ENCODE peak calls at places on chromosome 21, in seven cellular contexts. Y is endodermal cell; Z is cardiac muscle cell; U is A549; T is cardiac fibroblast; H is CD8-positive, alpha-beta T cell; V is HL-60. O is an unnamed sample.

GRCh38 chr21:39715804-39716397 is 29.1 kb upstream of the IGSF5 start:
- DNase-seq in U (peak), H (peak), V (no peak), T (peak), Z (peak), Y (peak), O (peak)

GRCh38 chr21:35163381-35163780 is 114.3 kb upstream of the RUNX1 start:
- DNase-seq in T (peak), U (no peak), H (no peak), V (no peak), Z (peak), Y (no peak), O (peak)

GRCh38 chr21:39221282-39221996 is 38.2 kb upstream of the PSMG1 start:
- DNase-seq in Z (no peak), V (no peak), U (no peak), T (no peak), Y (no peak), H (no peak), O (no peak)

GRCh38 chr21:33884361-33885157 is 31.0 kb downstream of the ATP5PO start:
- DNase-seq in H (no peak), T (peak), Y (no peak), V (no peak), U (no peak), Z (peak), O (no peak)

GRCh38 chr21:16264314-16264713 is 534.5 kb downstream of the USP25 start:
- DNase-seq in U (no peak), H (no peak), Z (peak), V (no peak), T (peak), Y (no peak), O (no peak)

GRCh38 chr21:33007747-33008146 is 18.0 kb upstream of the OLIG2 start:
- DNase-seq in Y (no peak), Z (no peak), V (peak), H (no peak), T (peak), U (no peak), O (no peak)

GRCh38 chr21:38806153-38806941 is 618 bp downstream of the ETS2 start:
- DNase-seq in Z (no peak), V (no peak), U (no peak), Y (peak), H (peak), T (no peak), O (no peak)

GRCh38 chr21:29860346-29860745 is 79.5 kb downstream of the GRIK1 start:
- DNase-seq in Z (no peak), T (no peak), V (no peak), U (no peak), H (no peak), Y (no peak), O (no peak)

GRCh38 chr21:14454642-14455009 is 71.7 kb upstream of the HSPA13 start:
- DNase-seq in T (no peak), H (no peak), Z (no peak), U (no peak), V (no peak), Y (no peak), O (no peak)

GRCh38 chr21:40757366-40757765 is 89.6 kb downstream of the DSCAM start:
- DNase-seq in U (no peak), V (no peak), Z (no peak), Y (no peak), T (no peak), H (no peak), O (no peak)

GRCh38 chr21:14690886-14691285 is 144.8 kb upstream of the SAMSN1 start:
- DNase-seq in U (no peak), H (no peak), V (peak), Y (no peak), T (peak), Z (no peak), O (peak)

GRCh38 chr21:33971492-33972013 is 55.9 kb upstream of the ATP5PO start:
- DNase-seq in Y (peak), T (peak), V (no peak), Z (peak), U (no peak), H (no peak), O (peak)

GRCh38 chr21:32131960-32132359 is 146.9 kb downstream of the MIS18A start:
- DNase-seq in Y (no peak), V (no peak), T (peak), U (peak), H (no peak), Z (peak), O (peak)

GRCh38 chr21:27476696-27477095 is 509.8 kb upstream of the ADAMTS5 start:
- DNase-seq in H (no peak), U (no peak), Z (peak), T (peak), V (no peak), Y (no peak), O (peak)
- TF ChIP-seq CTCF in H (no peak), U (no peak), Z (peak), T (peak), V (no peak), Y (peak), O (peak)

GRCh38 chr21:7952648-7953047 is 2568.7 kb upstream of the TPTE start:
- DNase-seq in H (no peak), V (no peak), T (no peak), Y (no peak), Z (no peak), U (no peak), O (no peak)

GRCh38 chr21:7953058-7953457 is 2568.3 kb upstream of the TPTE start:
- DNase-seq in U (no peak), Y (no peak), H (no peak), T (no peak), V (no peak), Z (no peak), O (no peak)

GRCh38 chr21:7951854-7952519 is 2569.4 kb upstream of the TPTE start:
- DNase-seq in H (no peak), Y (no peak), Z (no peak), V (no peak), U (no peak), T (no peak), O (no peak)

GRCh38 chr21:7947422-7947821 is 2574.0 kb upstream of the TPTE start:
- DNase-seq in V (no peak), Y (no peak), T (no peak), U (no peak), H (no peak), Z (no peak), O (no peak)
- H3K4me3 ChIP-seq in V (no peak), Y (peak), T (no peak), U (no peak), H (no peak), Z (no peak), O (no peak)

GRCh38 chr21:23695449-23695848 is 1911.8 kb downstream of the MRPL39 start:
- DNase-seq in H (no peak), Z (no peak), U (no peak), Y (no peak), T (no peak), V (no peak), O (no peak)

GRCh38 chr21:23699402-23699801 is 1907.9 kb downstream of the MRPL39 start:
- DNase-seq in V (no peak), H (no peak), Y (no peak), T (no peak), Z (no peak), U (no peak), O (no peak)

DNA sequence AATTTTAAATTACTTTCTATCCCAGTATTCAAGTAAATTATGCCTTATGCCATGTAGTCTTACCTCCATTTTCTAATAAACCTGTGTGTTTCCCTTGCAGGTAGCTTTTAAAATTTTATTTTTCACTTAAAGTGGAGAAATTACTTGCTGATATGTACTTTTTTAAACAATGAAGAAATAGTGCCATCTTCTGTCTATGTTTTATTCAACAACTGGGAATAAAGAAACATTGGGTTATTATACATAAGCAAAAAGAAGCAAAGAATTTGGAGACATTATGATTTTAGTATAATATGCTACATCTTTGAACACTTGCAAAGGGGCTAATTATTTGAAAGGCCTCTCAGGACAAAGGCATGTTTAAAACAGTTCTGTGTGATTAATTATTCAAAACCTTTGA is 1912.9 kb downstream of the MRPL39 start:
- DNase-seq in U (no peak), T (no peak), V (no peak), Z (no peak), Y (no peak), H (no peak), O (no peak)
- TF ChIP-seq CTCF in U (no peak), T (no peak), V (no peak), Z (no peak), Y (no peak), H (no peak), O (no peak)

GRCh38 chr21:46555678-46556077 is 49.2 kb downstream of the S100B start:
- DNase-seq in Y (no peak), T (no peak), V (no peak), U (no peak), Z (no peak), H (no peak), O (no peak)
- H3K4me3 ChIP-seq in Y (no peak), T (no peak), V (no peak), U (no peak), Z (no peak), H (no peak), O (no peak)

GRCh38 chr21:45331521-45332257 is 44.0 kb upstream of the POFUT2 start:
- DNase-seq in Y (peak), V (no peak), T (no peak), U (no peak), Z (no peak), H (no peak), O (no peak)
- TF ChIP-seq CTCF in Y (no peak), V (no peak), T (no peak), U (no peak), Z (no peak), H (no peak), O (no peak)

DNA sequence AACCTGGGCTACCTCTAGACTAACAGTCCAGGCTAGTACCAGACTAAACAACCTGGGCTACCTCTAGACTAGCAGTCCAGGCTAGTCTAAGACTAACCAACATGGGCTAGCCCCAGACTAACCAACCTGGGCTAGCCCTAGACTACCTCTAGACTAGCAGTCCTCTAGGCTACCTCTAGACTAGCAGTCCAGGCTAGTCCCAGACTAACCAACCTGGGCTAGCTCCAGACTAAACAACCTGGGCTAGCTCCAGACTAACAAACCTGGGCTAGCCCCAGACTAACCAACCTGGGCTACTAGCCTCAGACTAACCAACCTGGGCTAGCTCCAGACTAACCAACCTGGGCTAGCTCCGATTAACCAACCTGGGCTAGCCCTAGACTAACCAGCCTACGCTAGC is 2.0 kb downstream of the TFF2 start:
- DNase-seq in Z (no peak), V (no peak), H (no peak), T (no peak), Y (peak), U (no peak), O (no peak)
- H3K4me3 ChIP-seq in Z (no peak), V (no peak), H (no peak), T (no peak), Y (no peak), U (no peak), O (no peak)

GRCh38 chr21:37074546-37074945 is 1.5 kb downstream of the TTC3 start:
- DNase-seq in V (no peak), Y (no peak), Z (no peak), U (no peak), T (no peak), H (no peak), O (no peak)

GRCh38 chr21:37075214-37075770 is 2.2 kb downstream of the TTC3 start:
- DNase-seq in Z (no peak), T (no peak), U (no peak), Y (no peak), H (no peak), V (no peak), O (no peak)

GRCh38 chr21:37073417-37074194 is 552 bp downstream of the TTC3 start:
- DNase-seq in Z (peak), Y (no peak), V (peak), T (peak), U (no peak), H (peak), O (peak)

GRCh38 chr21:37072988-37073416 is at the start of the genes PIGP and TTC3:
- DNase-seq in U (peak), H (peak), Z (peak), Y (peak), V (peak), T (peak), O (peak)

GRCh38 chr21:37074195-37074510 is 1.1 kb downstream of the TTC3 start:
- DNase-seq in Y (peak), U (no peak), Z (no peak), H (no peak), V (no peak), T (no peak), O (no peak)
- TF ChIP-seq CTCF in Y (no peak), U (no peak), Z (no peak), H (no peak), V (no peak), T (no peak), O (no peak)

O was measured in choroid plexus epithelial cell.